ENCODE peak calls at places on chromosome 14, in seven cellular contexts. P, T, U, B, W, I and Q are unnamed samples.

GRCh38 chr14:92309968-92310367 is 13.0 kb upstream of the SLC24A4 start:
- DNase-seq in P (no peak), T (no peak), U (no peak), B (no peak), W (no peak), I (no peak), Q (no peak)

GRCh38 chr14:91249841-91250616 is 5.5 kb upstream of the GPR68 start:
- DNase-seq in P (no peak), T (no peak), U (no peak), B (no peak), W (peak; percentile 75), I (peak; percentile 85), Q (no peak)

GRCh38 chr14:102498005-102498677 is 11.4 kb downstream of the ANKRD9 start:
- DNase-seq in P (no peak), T (no peak), U (no peak), B (no peak), W (peak; percentile 41), I (peak; percentile 41), Q (no peak)

GRCh38 chr14:103538291-103539055 is 9.5 kb downstream of the TRMT61A start:
- DNase-seq in P (no peak), T (no peak), U (no peak), B (peak; percentile 42), W (no peak), I (no peak), Q (no peak)

GRCh38 chr14:41607966-41608663 is 1.4 kb downstream of the LRFN5 start:
- DNase-seq in P (no peak), T (no peak), U (no peak), B (no peak), W (no peak), I (peak; percentile 44), Q (peak; percentile 21)

GRCh38 chr14:103385994-103386491 is 828 bp downstream of the MARK3 start:
- DNase-seq in P (no peak), T (peak; percentile 31), U (peak; percentile 20), B (no peak), W (peak; percentile 17), I (peak; percentile 58), Q (peak; percentile 31)

GRCh38 chr14:40417777-40418401 is 985.7 kb upstream of the FBXO33 start:
- DNase-seq in P (no peak), T (no peak), U (no peak), B (no peak), W (peak; percentile 71), I (peak; percentile 71), Q (no peak)

GRCh38 chr14:99323603-99324185 is 51.7 kb upstream of the BCL11B start:
- DNase-seq in P (no peak), T (no peak), U (no peak), B (no peak), W (no peak), I (no peak), Q (no peak)

GRCh38 chr14:99524804-99525698 is 43.8 kb downstream of the CCNK start:
- DNase-seq in P (no peak), T (peak; percentile 59), U (no peak), B (peak; percentile 35), W (peak; percentile 81), I (peak; percentile 67), Q (peak; percentile 69)

GRCh38 chr14:92484132-92484823 is 29.3 kb upstream of the RIN3 start:
- DNase-seq in P (no peak), T (no peak), U (no peak), B (no peak), W (no peak), I (no peak), Q (no peak)

GRCh38 chr14:99274346-99275221 is 2.6 kb upstream of the BCL11B start:
- DNase-seq in P (peak; percentile 68), T (peak; percentile 37), U (peak; percentile 44), B (peak; percentile 68), W (peak; percentile 55), I (peak; percentile 97), Q (peak; percentile 32)

GRCh38 chr14:46490150-46490769 is 161.3 kb downstream of the RPL10L start:
- DNase-seq in P (no peak), T (no peak), U (no peak), B (no peak), W (peak; percentile 55), I (peak; percentile 57), Q (no peak)

GRCh38 chr14:44914849-44915248 is 46.9 kb downstream of the KLHL28 start:
- DNase-seq in P (no peak), T (peak; percentile 12), U (peak; percentile 38), B (no peak), W (peak; percentile 12), I (peak; percentile 32), Q (peak; percentile 75)

GRCh38 chr14:44912041-44912869 is 49.5 kb downstream of the KLHL28 start:
- DNase-seq in P (no peak), T (no peak), U (no peak), B (peak; percentile 20), W (no peak), I (no peak), Q (no peak)

DNA sequence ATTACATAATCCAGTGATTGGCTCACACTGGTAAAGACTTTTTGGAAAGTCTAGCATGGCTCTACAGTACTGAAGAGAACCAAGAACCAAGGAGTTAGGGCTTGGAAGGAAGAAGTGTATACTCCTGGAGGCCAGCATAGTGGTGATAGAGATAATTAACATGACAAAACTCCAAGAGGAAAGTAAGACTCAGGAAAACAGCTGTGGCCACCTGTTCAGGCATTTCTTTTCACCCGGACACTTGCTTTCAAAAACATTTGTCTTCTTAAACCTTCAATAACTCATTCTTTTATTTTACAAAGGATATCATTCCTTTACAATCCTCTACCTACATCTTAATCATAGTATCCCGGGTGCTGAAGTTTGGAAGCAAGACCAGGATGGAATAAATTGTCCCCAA is 50.9 kb downstream of the KLHL28 start:
- DNase-seq in P (no peak), T (no peak), U (no peak), B (no peak), W (no peak), I (no peak), Q (no peak)
- H3K4me3 ChIP-seq in P (no peak overlapping the region), T (no peak overlapping the region), U (no peak overlapping the region), B (no peak overlapping the region), W (no peak overlapping the region), I (no peak overlapping the region), Q (no peak overlapping the region)

DNA sequence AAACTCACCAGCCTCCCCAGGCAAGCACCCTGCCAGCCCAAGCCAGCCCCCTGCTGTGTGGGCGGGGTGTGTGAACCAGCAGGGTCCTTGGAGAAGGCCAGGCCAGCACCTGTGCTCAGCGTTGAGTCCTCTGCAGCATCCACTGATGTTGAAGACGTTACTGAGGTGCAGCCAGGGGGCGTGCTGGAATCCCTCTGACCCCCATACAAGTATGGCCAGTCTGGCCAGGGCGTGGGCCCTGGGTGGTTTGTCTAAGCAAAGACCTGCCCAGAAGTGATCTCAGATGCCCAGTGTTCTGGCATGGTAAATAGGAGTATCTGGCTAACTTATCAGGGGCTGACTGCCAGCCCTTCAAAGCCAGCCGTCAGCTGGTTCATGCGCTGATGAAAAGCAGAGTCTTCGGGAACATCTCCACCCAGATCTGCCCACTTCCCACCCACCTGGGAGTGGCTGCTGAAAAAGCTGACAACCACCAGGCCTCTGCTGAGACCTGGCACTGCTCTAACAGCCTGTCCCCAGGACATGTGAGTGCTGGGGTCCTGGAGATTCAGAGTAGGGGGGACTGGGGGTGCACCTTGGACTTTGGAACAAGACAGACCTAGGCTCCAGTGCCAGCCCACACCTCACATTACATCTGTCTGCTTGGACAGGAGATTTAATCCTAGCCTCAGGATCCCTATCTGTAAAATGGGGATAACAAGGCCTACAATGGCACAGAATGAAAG is 41.1 kb downstream of the ACTN1 start:
- DNase-seq in P (no peak), T (no peak), U (peak; percentile 78), B (no peak), W (no peak), I (peak; percentile 53), Q (no peak)
- TF ChIP-seq CTCF in P (peak; percentile 4), T (peak; percentile 8), U (no peak), B (no peak), W (peak; percentile 27), I (peak; percentile 38), Q (no peak)

DNA sequence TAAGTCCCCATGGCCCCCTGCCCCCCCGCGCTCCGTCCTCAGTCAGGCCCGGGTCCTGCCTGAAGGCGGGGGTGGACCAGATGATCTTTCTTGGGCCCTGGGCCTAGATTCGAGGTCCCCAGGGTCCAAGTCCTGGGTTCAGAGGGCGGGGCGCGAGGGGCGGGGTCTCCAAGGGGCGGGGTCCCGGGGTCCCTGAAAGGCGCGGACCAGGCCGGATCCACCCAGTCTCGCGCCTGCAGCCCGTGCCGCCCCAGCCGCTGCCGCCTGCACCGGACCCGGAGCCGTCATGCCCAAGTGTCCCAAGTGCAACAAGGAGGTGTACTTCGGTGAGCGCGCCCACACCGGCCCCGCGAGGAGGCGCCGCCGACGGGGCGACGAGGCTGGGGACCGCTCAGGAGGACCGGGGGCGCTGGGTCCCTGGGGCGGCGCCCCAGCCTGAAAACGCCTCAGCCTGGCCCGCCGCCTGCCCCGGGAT is 325 bp downstream of the CRIP1 start:
- DNase-seq in P (no peak), T (no peak), U (peak; percentile 86), B (peak; percentile 47), W (no peak), I (peak; percentile 45), Q (no peak)
- H3K4me3 ChIP-seq in P (peak overlapping the region; percentile 28), T (no peak overlapping the region), U (peak overlapping the region; percentile 45), B (peak overlapping the region; percentile 33), W (peak overlapping the region; percentile 66), I (peak overlapping the region; percentile 42), Q (peak overlapping the region; percentile 40)

GRCh38 chr14:21041676-21042433 is at the start of gene RNASE7:
- DNase-seq in P (peak; percentile 24), T (peak; percentile 54), U (no peak), B (no peak), W (no peak), I (no peak), Q (peak; percentile 53)

GRCh38 chr14:21038416-21039058 is 3.6 kb upstream of the RNASE7 start:
- DNase-seq in P (no peak), T (no peak), U (no peak), B (no peak), W (no peak), I (no peak), Q (no peak)

GRCh38 chr14:21039585-21040369 is 2.4 kb upstream of the RNASE7 start:
- DNase-seq in P (peak; percentile 40), T (peak; percentile 67), U (peak; percentile 61), B (peak; percentile 62), W (peak; percentile 62), I (peak; percentile 65), Q (peak; percentile 84)

GRCh38 chr14:21039059-21039422 is 3.1 kb upstream of the RNASE7 start:
- DNase-seq in P (no peak), T (peak; percentile 43), U (peak; percentile 86), B (peak; percentile 89), W (no peak), I (no peak), Q (peak; percentile 87)

GRCh38 chr14:21040370-21040925 is 1.7 kb upstream of the RNASE7 start:
- DNase-seq in P (no peak), T (no peak), U (no peak), B (no peak), W (no peak), I (no peak), Q (no peak)
- TF ChIP-seq CTCF in P (no peak), T (no peak), U (no peak), B (no peak), W (no peak), I (no peak), Q (no peak)

GRCh38 chr14:63852817-63853730 is at the start of gene SYNE2:
- DNase-seq in P (peak; percentile 56), T (peak; percentile 65), U (peak; percentile 83), B (peak; percentile 84), W (peak; percentile 82), I (peak; percentile 94), Q (peak; percentile 65)
- H3K4me3 ChIP-seq in P (peak within 1 kb of the TSS; percentile 62), T (peak within 1 kb of the TSS; percentile 71), U (peak within 1 kb of the TSS; percentile 80), B (peak within 1 kb of the TSS; percentile 93), W (peak within 1 kb of the TSS; percentile 71), I (peak within 1 kb of the TSS; percentile 100), Q (peak within 1 kb of the TSS; percentile 71)